ENCODE peak calls at places on chromosomes 16 and 17, in six cellular contexts. D is GM23248, J is fibroblast of lung, B is neural progenitor cell, S is HCT116, X is IMR-90. V is an unnamed sample.
A peak's percentile ranks its signal among the peaks of the same experiment; 100 is the strongest.

GRCh38 chr16:22400899-22401298 is 26.5 kb upstream of the CDR2 start:
- DNase-seq in X (no peak), S (no peak), B (no peak), J (no peak), D (no peak), V (no peak)

GRCh38 chr16:53714080-53715050 is 10.4 kb downstream of the FTO start:
- DNase-seq in J (peak; percentile 28), B (peak; percentile 28), X (no peak), D (peak; percentile 71), S (no peak), V (peak; percentile 12)

GRCh38 chr16:48617711-48618148 is 7.8 kb upstream of the N4BP1 start:
- DNase-seq in J (peak; percentile 54), S (no peak), D (peak; percentile 78), X (peak; percentile 63), B (no peak), V (no peak)

GRCh38 chr16:29674188-29674587 is 4.8 kb upstream of the QPRT start:
- DNase-seq in B (no peak), J (peak; percentile 52), X (peak; percentile 40), D (peak; percentile 30), S (no peak), V (no peak)

GRCh38 chr16:2468725-2469398 is 2.2 kb upstream of the NTN3 start:
- DNase-seq in D (no peak), B (peak; percentile 47), X (no peak), S (no peak), J (no peak), V (peak; percentile 42)

GRCh38 chr16:2592786-2593185 is 55.0 kb downstream of the PDPK1 start:
- DNase-seq in X (no peak), J (no peak), S (no peak), B (no peak), D (no peak), V (no peak)

GRCh38 chr17:50203086-50203485 is 1.7 kb upstream of the COL1A1 start:
- DNase-seq in X (peak; percentile 55), J (peak; percentile 47), S (no peak), D (peak; percentile 91), B (no peak), V (no peak)

GRCh38 chr16:56107944-56108583 is 83.2 kb upstream of the GNAO1 start:
- DNase-seq in D (no peak), B (no peak), X (no peak), J (no peak), S (no peak), V (no peak)

GRCh38 chr16:58862334-58863024 is 128.4 kb upstream of the GOT2 start:
- DNase-seq in D (no peak), S (no peak), B (no peak), J (no peak), X (no peak), V (peak; percentile 69)

GRCh38 chr16:30923554-30924085 is at the start of gene FBXL19:
- DNase-seq in B (peak; percentile 89), D (peak; percentile 12), X (no peak), S (no peak), J (no peak), V (peak; percentile 79)

GRCh38 chr16:87145181-87146176 is 171.7 kb downstream of the C16orf95 start:
- DNase-seq in X (peak; percentile 46), D (peak; percentile 51), J (peak; percentile 67), B (no peak), S (peak; percentile 97), V (no peak)

GRCh38 chr16:86740817-86741799 is 162.8 kb downstream of the FOXL1 start:
- DNase-seq in J (peak; percentile 74), D (peak; percentile 84), B (peak; percentile 41), S (no peak), X (peak; percentile 80), V (peak; percentile 47)

GRCh38 chr17:49698005-49698404 is 9.8 kb downstream of the SLC35B1 start:
- DNase-seq in X (no peak), D (no peak), J (no peak), S (no peak), B (no peak), V (no peak)

GRCh38 chr17:39655105-39655504 is 10.0 kb upstream of the TCAP start:
- DNase-seq in B (no peak), X (no peak), D (no peak), S (no peak), J (no peak), V (no peak)

GRCh38 chr16:81902025-81902424 is 109.2 kb downstream of the SDR42E1 start:
- DNase-seq in D (no peak), S (no peak), J (peak; percentile 24), B (no peak), X (no peak), V (no peak)

GRCh38 chr17:50956750-50957523 is 90.8 kb upstream of the TOB1 start:
- DNase-seq in X (peak; percentile 54), J (peak; percentile 56), D (peak; percentile 81), S (peak; percentile 31), B (peak; percentile 85), V (peak; percentile 89)

GRCh38 chr17:41328207-41328606 is 12.7 kb upstream of the KRTAP17-1 start:
- DNase-seq in B (no peak), S (no peak), J (no peak), D (no peak), X (no peak), V (no peak)
- H3K27ac ChIP-seq in B (no peak overlapping the region), S (peak overlapping the region; percentile 16), J (no peak overlapping the region), D (no peak overlapping the region), X (no peak overlapping the region), V (no peak overlapping the region)

GRCh38 chr17:954431-955164 is 25.0 kb downstream of the NXN start:
- DNase-seq in B (no peak), S (no peak), X (peak; percentile 95), J (peak; percentile 28), D (no peak), V (peak; percentile 55)
- H3K4me2 ChIP-seq in B (no peak overlapping the region), S (peak overlapping the region; percentile 35), X (peak overlapping the region; percentile 1), J (no peak overlapping the region), D (no peak overlapping the region), V (no peak overlapping the region)

GRCh38 chr16:12245923-12246290 is 269.4 kb downstream of the SNX29 start:
- DNase-seq in J (no peak), D (no peak), X (no peak), B (no peak), S (no peak), V (no peak)
- H4K20me1 ChIP-seq in J (no peaks in the 10 kb centered on the region), D (no peaks in the 10 kb centered on the region), X (no peaks in the 10 kb centered on the region), B (no peaks in the 10 kb centered on the region), S (no peaks in the 10 kb centered on the region), V (no peaks in the 10 kb centered on the region)

GRCh38 chr16:89404561-89404960 is 85.8 kb downstream of the ANKRD11 start:
- DNase-seq in J (no peak), S (no peak), X (no peak), B (no peak), D (no peak), V (no peak)
- H3K27ac ChIP-seq in J (no peak overlapping the region), S (no peak overlapping the region), X (no peak overlapping the region), B (no peak overlapping the region), D (no peak overlapping the region), V (peak overlapping the region; percentile 78)

DNA sequence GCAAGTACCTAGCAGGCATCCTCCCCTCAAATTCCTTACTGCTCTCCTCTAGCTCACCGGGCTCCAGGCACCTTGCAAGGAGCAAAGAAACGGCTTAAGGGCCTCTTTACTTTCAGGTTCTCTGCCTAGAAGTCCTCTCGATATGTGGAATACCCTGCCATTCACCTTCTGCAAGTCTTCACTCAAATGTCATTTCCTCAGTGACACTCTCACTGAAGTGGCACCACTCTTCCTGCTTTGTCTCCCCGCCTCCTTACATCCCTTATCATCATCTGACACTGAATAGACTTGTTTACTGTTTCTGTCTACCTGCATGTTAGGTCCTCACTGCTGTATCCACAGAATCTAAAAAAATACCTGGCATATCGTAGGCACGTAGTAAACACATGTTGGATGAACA is 948 bp downstream of the SLC7A6OS start:
- DNase-seq in D (no peak), B (no peak), S (no peak), J (no peak), X (no peak), V (no peak)
- H3K4me2 ChIP-seq in D (peak overlapping the region; percentile 89), B (peak overlapping the region; percentile 93), S (peak overlapping the region; percentile 88), J (peak overlapping the region; percentile 99), X (peak overlapping the region; percentile 98), V (peak overlapping the region; percentile 99)

GRCh38 chr17:36547776-36548175 is 3.1 kb downstream of the GGNBP2 start:
- DNase-seq in B (no peak), X (no peak), J (no peak), D (peak; percentile 16), S (no peak), V (no peak)
- H4K20me1 ChIP-seq in B (peaks cover 48% of the 10 kb centered on the region), X (peaks cover 71% of the 10 kb centered on the region), J (peaks cover 2% of the 10 kb centered on the region), D (peaks cover 30% of the 10 kb centered on the region), S (no peaks in the 10 kb centered on the region), V (peaks cover 17% of the 10 kb centered on the region)

V was measured in GM23338.